ENCODE peak calls at places on chromosomes 13 and 19, in four cellular contexts. R, H, V and Z are unnamed samples.

GRCh38 chr19:11578342-11579142 is 1.1 kb upstream of the ACP5 start:
- DNase-seq in R (no peak), H (peak), V (no peak), Z (no peak)

GRCh38 chr13:69458013-69458412 is 649.6 kb upstream of the ATXN8OS start:
- DNase-seq in R (no peak), H (no peak), V (no peak), Z (no peak)

GRCh38 chr13:30362869-30363268 is 55.5 kb upstream of the KATNAL1 start:
- DNase-seq in R (no peak), H (no peak), V (peak), Z (no peak)

GRCh38 chr19:604355-604754 is 14.7 kb downstream of the HCN2 start:
- DNase-seq in R (no peak), H (no peak), V (no peak), Z (no peak)

GRCh38 chr19:13234518-13234917 is 84.3 kb downstream of the IER2 start:
- DNase-seq in R (peak), H (peak), V (peak), Z (no peak)

GRCh38 chr13:35693142-35693784 is 216.8 kb upstream of the MAB21L1 start:
- DNase-seq in R (no peak), H (no peak), V (no peak), Z (no peak)

GRCh38 chr19:40466219-40467006 is at the start of gene SPTBN4:
- DNase-seq in R (no peak), H (no peak), V (no peak), Z (no peak)

GRCh38 chr13:30510811-30511371 is 45.2 kb upstream of the HMGB1 start:
- DNase-seq in R (no peak), H (no peak), V (peak), Z (no peak)

GRCh38 chr19:56141416-56141992 is 417 bp downstream of the ZNF444 start:
- DNase-seq in R (no peak), H (peak), V (no peak), Z (no peak)